ENCODE peak calls at places on chromosomes 11 and 22, in five cellular contexts. M is spleen, X is mammary epithelial cell, T is cardiac muscle cell, O is adrenal gland. Z is an unnamed sample.

GRCh38 chr11:88535266-88535665 is 197.7 kb upstream of the CTSC start:
- DNase-seq in O (no peak), T (no peak), M (no peak), X (no peak), Z (no peak)

GRCh38 chr22:18121436-18122253 is 11.0 kb downstream of the TUBA8 start:
- DNase-seq in M (no peak), O (no peak), T (no peak), X (no peak), Z (no peak)

GRCh38 chr22:38414009-38414395 is 41.0 kb downstream of the KCNJ4 start:
- DNase-seq in O (peak; percentile 19), M (peak; percentile 36), X (no peak), T (no peak), Z (no peak)

GRCh38 chr11:65487467-65488272 is 11.2 kb upstream of the MALAT1 start:
- DNase-seq in X (peak; percentile 100), T (peak; percentile 99), O (peak; percentile 100), M (peak; percentile 93), Z (peak; percentile 100)

GRCh38 chr11:68664906-68665305 is 19.4 kb upstream of the GAL start:
- DNase-seq in T (no peak), O (no peak), M (peak; percentile 34), X (no peak), Z (no peak)

GRCh38 chr11:79396001-79396400 is 44.8 kb downstream of the TENM4 start:
- DNase-seq in M (no peak), T (no peak), X (no peak), O (no peak), Z (no peak)

GRCh38 chr11:133506551-133507094 is 25.7 kb downstream of the OPCML start:
- DNase-seq in M (no peak), O (no peak), T (no peak), X (no peak), Z (no peak)

GRCh38 chr11:69949327-69949726 is 128.8 kb upstream of the ANO1 start:
- DNase-seq in O (peak; percentile 35), X (peak; percentile 98), T (no peak), M (peak; percentile 27), Z (no peak)

GRCh38 chr11:6298605-6299004 is 21.7 kb downstream of the CAVIN3 start:
- DNase-seq in O (peak; percentile 30), X (peak; percentile 28), M (no peak), T (peak; percentile 73), Z (no peak)

GRCh38 chr11:86174101-86175046 is 70.2 kb upstream of the EED start:
- DNase-seq in T (peak; percentile 36), M (no peak), O (peak; percentile 89), X (peak; percentile 97), Z (no peak)

GRCh38 chr11:69243496-69244200 is 50.3 kb upstream of the MYEOV start:
- DNase-seq in X (no peak), M (no peak), O (no peak), T (no peak), Z (no peak)

GRCh38 chr11:103266167-103266831 is 157.1 kb downstream of the DYNC2H1 start:
- DNase-seq in M (no peak), T (no peak), X (no peak), O (no peak), Z (no peak)

GRCh38 chr11:72716291-72716690 is 35.9 kb downstream of the ARAP1 start:
- DNase-seq in X (no peak), T (no peak), M (no peak), O (no peak), Z (no peak)

GRCh38 chr22:46035380-46035741 is 58.4 kb upstream of the WNT7B start:
- DNase-seq in M (no peak), T (no peak), X (no peak), O (no peak), Z (no peak)

GRCh38 chr22:47618180-47618579 is 855.7 kb downstream of the TBC1D22A start:
- DNase-seq in M (peak; percentile 63), X (no peak), T (no peak), O (no peak), Z (no peak)

GRCh38 chr11:57424137-57424801 is 2.7 kb downstream of the SLC43A3 start:
- DNase-seq in X (no peak), O (peak; percentile 61), M (no peak), T (no peak), Z (no peak)

GRCh38 chr11:129770993-129771392 is 44.7 kb upstream of the TMEM45B start:
- DNase-seq in O (no peak), T (no peak), X (no peak), M (no peak), Z (no peak)

GRCh38 chr11:31492320-31492913 is 17.0 kb downstream of the IMMP1L start:
- DNase-seq in M (no peak), X (peak; percentile 4), T (no peak), O (no peak), Z (no peak)

GRCh38 chr22:23688121-23688520 is 2.7 kb upstream of the RGL4 start:
- DNase-seq in T (no peak), X (no peak), O (no peak), M (no peak), Z (no peak)

GRCh38 chr22:21642584-21643448 is 714 bp downstream of the SDF2L1 start:
- DNase-seq in M (peak; percentile 87), X (peak; percentile 62), O (peak; percentile 53), T (peak; percentile 61), Z (no peak)

GRCh38 chr22:30015846-30016245 is 64.4 kb upstream of the HORMAD2 start:
- DNase-seq in M (no peak), X (peak; percentile 38), O (no peak), T (no peak), Z (no peak)

GRCh38 chr22:30054764-30055069 is 25.5 kb upstream of the HORMAD2 start:
- DNase-seq in T (no peak), O (no peak), M (no peak), X (no peak), Z (no peak)

GRCh38 chr11:46048198-46048597 is 73.1 kb downstream of the PHF21A start:
- DNase-seq in X (no peak), O (no peak), T (no peak), M (no peak), Z (no peak)

GRCh38 chr11:57481315-57481714 is 21.0 kb downstream of the RTN4RL2 start:
- DNase-seq in M (no peak), X (no peak), O (no peak), T (no peak), Z (no peak)

GRCh38 chr11:72037554-72038311 is 39.0 kb downstream of the IL18BP start:
- DNase-seq in T (no peak), O (no peak), M (no peak), X (peak; percentile 26), Z (no peak)

GRCh38 chr11:88175004-88175706 is at the start of gene RAB38:
- DNase-seq in X (peak; percentile 80), O (peak; percentile 53), M (peak; percentile 77), T (peak; percentile 65), Z (no peak)

GRCh38 chr11:113874920-113875413 is 405 bp downstream of the USP28 start:
- DNase-seq in X (peak; percentile 43), O (no peak), M (no peak), T (peak; percentile 27), Z (no peak)

GRCh38 chr11:113877673-113878060 is 2.3 kb upstream of the USP28 start:
- DNase-seq in O (no peak), T (no peak), M (no peak), X (no peak), Z (no peak)

GRCh38 chr11:113875414-113876073 is at the start of gene USP28:
- DNase-seq in M (peak; percentile 99), X (peak; percentile 92), T (peak; percentile 99), O (peak; percentile 98), Z (peak; percentile 81)

GRCh38 chr11:113876798-113877672 is 1.7 kb upstream of the USP28 start:
- DNase-seq in X (no peak), M (no peak), T (no peak), O (no peak), Z (no peak)

GRCh38 chr11:113876074-113876797 is 864 bp upstream of the USP28 start:
- DNase-seq in M (peak; percentile 87), O (no peak), T (no peak), X (no peak), Z (no peak)
- H3K4me3 ChIP-seq in M (peak overlapping the region; percentile 94), O (peak overlapping the region; percentile 42), T (peak overlapping the region; percentile 37), X (peak overlapping the region; percentile 65), Z (peak overlapping the region; percentile 76)

GRCh38 chr11:44741976-44742375 is 15.2 kb downstream of the TSPAN18 start:
- DNase-seq in O (no peak), T (no peak), M (no peak), X (no peak), Z (no peak)
- TF ChIP-seq CTCF in O (no peak), T (no peak), M (no peak), X (no peak), Z (no peak)

GRCh38 chr11:128727811-128728431 is 34.0 kb downstream of the FLI1 start:
- DNase-seq in O (no peak), M (peak; percentile 82), X (no peak), T (no peak), Z (no peak)
- H3K4me3 ChIP-seq in O (no peak overlapping the region), M (peak overlapping the region; percentile 59), X (no peak overlapping the region), T (no peak overlapping the region), Z (no peak overlapping the region)

DNA sequence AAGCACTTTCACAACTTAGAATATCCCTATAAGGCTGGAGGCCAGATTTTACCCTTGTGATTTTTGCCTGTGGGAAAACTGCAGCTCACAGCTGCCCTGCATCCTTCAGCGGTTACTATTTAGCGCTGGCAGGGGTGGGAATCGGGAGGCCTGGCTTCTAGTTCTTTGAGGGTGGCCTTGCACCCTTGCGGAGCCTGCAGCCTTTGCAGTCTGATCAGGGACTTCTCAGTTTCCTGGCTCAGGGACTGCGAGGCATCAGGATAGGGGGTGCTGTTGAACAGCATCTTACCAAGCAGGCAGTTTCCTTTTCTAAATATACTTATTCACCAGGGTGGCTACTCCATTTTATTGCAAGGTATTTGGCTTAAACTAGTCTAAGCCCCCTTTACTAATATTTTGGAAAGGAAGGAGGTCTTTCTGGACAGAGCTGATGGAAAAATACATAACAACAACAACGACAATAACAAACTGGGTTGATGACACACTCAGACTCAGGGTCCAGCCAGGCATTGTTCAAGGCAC is 2.9 kb upstream of the APOA1 start:
- DNase-seq in O (no peak), X (no peak), M (peak; percentile 52), T (peak; percentile 36), Z (no peak)
- TF ChIP-seq CTCF in O (no peak), X (no peak), M (no peak), T (peak; percentile 53), Z (no peak)

Z was measured in LNCaP clone FGC.